ENCODE peak calls at places on chromosomes 4 and X, in four cellular contexts. M, L, E and C are unnamed samples. For H3K9me3, the result is how much of the 10 kb centered on the place peaks cover.

GRCh38 chr4:134343661-134344060 is 142.1 kb upstream of the PABPC4L start:
- DNase-seq in M (no peak), L (no peak), E (no peak), C (no peak)

GRCh38 chr4:39036172-39036571 is 4.0 kb upstream of the TMEM156 start:
- DNase-seq in M (no peak), L (no peak), E (peak), C (no peak)

GRCh38 chr4:184097240-184097619 is 120.4 kb downstream of the ENPP6 start:
- DNase-seq in M (no peak), L (peak), E (no peak), C (peak)

GRCh38 chrX:31099536-31100090 is 27.8 kb upstream of the FTHL17 start:
- DNase-seq in M (no peak), L (no peak), E (no peak), C (no peak)

GRCh38 chr4:118680808-118681207 is 4.4 kb upstream of the METTL14 start:
- DNase-seq in M (no peak), L (no peak), E (no peak), C (no peak)

GRCh38 chr4:3192188-3192587 is 56.8 kb upstream of the MSANTD1 start:
- DNase-seq in M (no peak), L (no peak), E (no peak), C (no peak)

GRCh38 chrX:55624403-55624802 is 1.2 kb downstream of the FOXR2 start:
- DNase-seq in M (no peak), L (no peak), E (no peak), C (peak)

GRCh38 chr4:21778702-21779101 is 169.9 kb downstream of the KCNIP4 start:
- DNase-seq in M (no peak), L (no peak), E (peak), C (no peak)

GRCh38 chr4:42396361-42397255 is 680 bp upstream of the SHISA3 start:
- DNase-seq in M (no peak), L (no peak), E (no peak), C (no peak)

GRCh38 chr4:22962186-22962786 is 269.5 kb downstream of the GBA3 start:
- DNase-seq in M (peak), L (no peak), E (no peak), C (no peak)

GRCh38 chr4:95120456-95120855 is 362.7 kb downstream of the BMPR1B start:
- DNase-seq in M (no peak), L (no peak), E (no peak), C (no peak)

GRCh38 chrX:134173541-134174272 is 63.3 kb upstream of the CCDC160 start:
- DNase-seq in M (no peak), L (no peak), E (no peak), C (no peak)

GRCh38 chr4:56026596-56026995 is 77.9 kb downstream of the CEP135 start:
- DNase-seq in M (no peak), L (no peak), E (no peak), C (no peak)

GRCh38 chr4:185104733-185105132 is 38.3 kb upstream of the SLC25A4 start:
- DNase-seq in M (no peak), L (no peak), E (no peak), C (no peak)

GRCh38 chrX:41381685-41382084 is 47.7 kb downstream of the DDX3X start:
- DNase-seq in M (no peak), L (peak), E (peak), C (peak)

GRCh38 chr4:52995341-52996030 is 133.4 kb downstream of the RASL11B start:
- DNase-seq in M (no peak), L (no peak), E (no peak), C (no peak)

GRCh38 chr4:168720396-168720795 is 223.5 kb downstream of the PALLD start:
- DNase-seq in M (no peak), L (no peak), E (no peak), C (no peak)

GRCh38 chr4:24175707-24176106 is 285.9 kb upstream of the PPARGC1A start:
- DNase-seq in M (no peak), L (no peak), E (no peak), C (no peak)

GRCh38 chr4:5118091-5118786 is 67.0 kb downstream of the STK32B start:
- DNase-seq in M (no peak), L (no peak), E (no peak), C (no peak)

DNA sequence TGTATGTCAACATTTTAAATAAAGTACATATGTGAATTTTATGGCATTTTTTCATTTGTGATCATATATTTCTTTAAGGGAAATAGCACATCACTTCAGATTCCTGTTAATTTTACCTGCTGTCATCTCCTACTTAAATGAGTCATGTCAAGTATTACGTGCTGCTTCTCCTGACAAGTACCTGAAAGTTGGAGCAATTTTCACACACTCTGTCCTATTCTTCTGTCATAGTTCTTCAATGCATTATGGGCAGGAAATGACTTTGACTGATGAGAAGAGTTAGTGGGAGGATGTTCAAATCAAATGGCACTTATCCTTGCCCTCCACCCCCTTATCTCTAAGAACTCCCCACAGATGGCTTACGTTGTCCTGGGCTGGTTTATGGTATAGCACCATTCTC is 64.2 kb upstream of the SYTL5 start:
- DNase-seq in M (no peak), L (no peak), E (no peak), C (no peak)
- H3K27ac ChIP-seq in M (no peak), L (no peak), E (no peak), C (no peak)

GRCh38 chr4:126715067-126715466 is 917.7 kb upstream of the INTU start:
- DNase-seq in M (no peak), L (no peak), E (no peak), C (no peak)
- H3K9me3 ChIP-seq in M (under half), L (under half), E (under half), C (under half)

GRCh38 chr4:121693450-121693849 is 3.3 kb downstream of the ANXA5 start:
- DNase-seq in M (no peak), L (no peak), E (no peak), C (no peak)

GRCh38 chr4:121696641-121697461 is at the start of gene ANXA5:
- DNase-seq in M (peak), L (peak), E (peak), C (peak)

GRCh38 chr4:121697626-121698025 is 846 bp upstream of the ANXA5 start:
- DNase-seq in M (no peak), L (no peak), E (no peak), C (no peak)

GRCh38 chr4:121698119-121698732 is 1.4 kb upstream of the ANXA5 start:
- DNase-seq in M (no peak), L (no peak), E (no peak), C (no peak)

GRCh38 chr4:121696140-121696640 is 590 bp downstream of the ANXA5 start:
- DNase-seq in M (peak), L (peak), E (peak), C (peak)
- H3K27ac ChIP-seq in M (peak), L (peak), E (peak), C (peak)

DNA sequence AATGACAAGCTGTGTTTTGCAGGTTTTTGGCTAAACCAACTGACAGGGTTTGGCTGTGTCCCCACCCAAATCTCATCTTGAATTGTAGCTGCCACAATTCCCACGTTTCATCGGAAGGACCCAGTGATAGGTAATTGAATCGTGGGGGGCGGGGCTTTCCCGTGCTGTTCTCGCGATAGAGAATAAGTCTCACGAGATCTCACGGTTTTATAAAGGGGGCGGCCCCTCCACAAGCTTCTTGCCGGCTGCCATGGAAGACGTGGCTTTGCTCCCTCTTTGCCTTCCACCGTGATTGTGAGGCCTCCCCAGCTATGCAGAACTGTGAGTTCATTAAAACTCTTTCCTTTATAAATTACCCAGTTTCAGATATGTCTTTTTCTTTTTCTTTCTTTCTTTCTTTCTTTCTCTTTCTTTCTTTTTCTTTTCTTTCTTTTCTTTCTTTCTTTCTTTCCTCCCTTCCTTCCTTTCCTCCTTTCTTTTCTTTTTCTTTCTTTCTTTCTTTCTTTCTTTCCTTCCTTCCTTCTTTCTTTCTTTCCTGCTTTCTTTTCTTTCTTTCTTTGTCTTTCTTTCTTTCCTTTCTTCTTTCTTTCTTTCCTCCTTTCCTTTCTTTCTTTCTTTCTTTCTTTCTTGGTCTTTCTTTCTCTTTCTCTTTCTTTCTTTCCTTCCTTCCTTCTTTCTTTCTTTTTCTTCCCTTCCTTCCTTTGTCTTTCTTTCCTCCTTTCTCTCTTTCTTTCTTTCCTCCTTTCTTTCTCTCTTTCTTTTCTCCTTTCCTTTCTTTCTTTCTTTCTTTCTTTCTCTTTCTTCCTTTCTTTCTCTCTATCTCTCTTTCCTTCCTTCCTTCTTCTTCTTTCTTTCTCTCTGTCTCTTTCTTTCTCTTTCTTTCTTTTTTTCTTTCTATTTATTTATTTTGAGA is 54.8 kb downstream of the SHOX start:
- DNase-seq in M (no peak), L (no peak), E (no peak), C (no peak)
- H3K9me3 ChIP-seq in M (under half), L (under half), E (under half), C (under half)

GRCh38 chr4:8144359-8144758 is 14.3 kb downstream of the ABLIM2 start:
- DNase-seq in M (no peak), L (no peak), E (no peak), C (peak)

GRCh38 chr4:8148159-8148558 is 10.5 kb downstream of the ABLIM2 start:
- DNase-seq in M (no peak), L (no peak), E (no peak), C (no peak)

GRCh38 chr4:8147231-8147970 is 11.2 kb downstream of the ABLIM2 start:
- DNase-seq in M (no peak), L (no peak), E (no peak), C (peak)

GRCh38 chr4:8143392-8144140 is 15.0 kb downstream of the ABLIM2 start:
- DNase-seq in M (no peak), L (no peak), E (no peak), C (peak)

GRCh38 chr4:8146158-8146557 is 12.5 kb downstream of the ABLIM2 start:
- DNase-seq in M (no peak), L (no peak), E (no peak), C (no peak)
- H3K27ac ChIP-seq in M (no peak), L (no peak), E (no peak), C (no peak)

GRCh38 chrX:363621-364375 is 22.9 kb downstream of the PPP2R3B start:
- DNase-seq in M (no peak), L (peak), E (no peak), C (peak)

GRCh38 chrX:360496-361150 is 26.1 kb downstream of the PPP2R3B start:
- DNase-seq in M (no peak), L (peak), E (no peak), C (peak)

GRCh38 chrX:362937-363620 is 23.6 kb downstream of the PPP2R3B start:
- DNase-seq in M (no peak), L (peak), E (no peak), C (peak)

GRCh38 chrX:362351-362750 is 24.4 kb downstream of the PPP2R3B start:
- DNase-seq in M (no peak), L (peak), E (no peak), C (peak)

GRCh38 chrX:361231-362145 is 25.2 kb downstream of the PPP2R3B start:
- DNase-seq in M (no peak), L (peak), E (no peak), C (peak)
- H3K9me3 ChIP-seq in M (under half), L (under half), E (under half), C (under half)

GRCh38 chr4:10091531-10092181 is 24.9 kb downstream of the WDR1 start:
- DNase-seq in M (no peak), L (no peak), E (no peak), C (peak)
- H3K27ac ChIP-seq in M (no peak), L (no peak), E (peak), C (peak)

GRCh38 chrX:75335127-75335458 is 61.2 kb downstream of the UPRT start:
- DNase-seq in M (no peak), L (no peak), E (no peak), C (no peak)

DNA sequence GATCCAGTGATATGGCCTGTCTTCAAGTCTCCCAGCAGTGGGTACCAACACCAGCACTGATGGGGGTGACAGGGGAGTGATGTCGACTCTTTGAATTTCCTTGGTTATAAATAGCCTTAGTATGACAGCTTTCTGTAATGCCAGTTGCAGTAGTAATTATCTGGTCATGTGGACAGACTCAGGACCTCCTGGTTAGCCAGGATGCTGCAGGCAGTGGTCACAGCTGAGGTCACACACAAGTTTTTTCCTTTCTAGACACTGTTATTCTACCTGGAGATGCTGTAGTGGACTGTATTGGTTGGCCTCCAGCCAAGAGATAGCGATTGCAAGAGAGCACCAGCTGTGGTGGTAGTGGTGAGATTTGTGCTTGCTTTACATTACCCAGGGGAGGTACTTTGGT is 63.6 kb downstream of the UPRT start:
- DNase-seq in M (no peak), L (no peak), E (no peak), C (no peak)
- H3K9me3 ChIP-seq in M (under half), L (under half), E (under half), C (under half)